ENCODE peak calls at places on chromosomes 4 and X, in nine cellular contexts. T is HCT116; D is tibial artery; A is cardiac fibroblast; P is stimulated activated CD8-positive, alpha-beta memory T cell treated with anti-CD3 and anti-CD28 coated beads, Interleukin-7, amount 100 ng/mL, for 48 hours; E is H7; J is NCI-H345; Z is G401; Y is H54. O is an unnamed sample.

GRCh38 chrX:40514376-40514775 is 66.4 kb upstream of the ATP6AP2 start:
- DNase-seq in T (no peak), D (no peak), A (no peak), P (no peak), E (no peak), J (no peak), Z (no peak), Y (no peak), O (no peak)

GRCh38 chr4:40648742-40649281 is 19.1 kb upstream of the RBM47 start:
- DNase-seq in T (no peak), D (peak), A (peak), P (no peak), E (no peak), J (no peak), Z (no peak), Y (no peak), O (no peak)

GRCh38 chr4:65624651-65625050 is 45.6 kb downstream of the EPHA5 start:
- DNase-seq in T (no peak), D (no peak), A (peak), P (no peak), E (no peak), J (no peak), Z (no peak), Y (no peak), O (no peak)

GRCh38 chr4:53713296-53713695 is 122.0 kb upstream of the LNX1 start:
- DNase-seq in T (no peak), D (no peak), A (peak), P (no peak), E (no peak), J (no peak), Z (no peak), Y (no peak), O (no peak)

GRCh38 chr4:8115203-8115520 is 43.5 kb downstream of the ABLIM2 start:
- DNase-seq in T (no peak), D (no peak), A (no peak), P (no peak), E (no peak), J (no peak), Z (no peak), Y (no peak), O (peak)

GRCh38 chrX:155864655-155865054 is 16.5 kb upstream of the VAMP7 start:
- DNase-seq in T (no peak), D (no peak), A (peak), P (no peak), E (peak), J (no peak), Z (peak), Y (no peak), O (no peak)

GRCh38 chrX:43731086-43731485 is 75.0 kb downstream of the MAOA start:
- DNase-seq in T (no peak), D (no peak), A (no peak), P (no peak), E (no peak), J (no peak), Z (no peak), Y (no peak), O (no peak)

GRCh38 chrX:18424482-18425198 is 768 bp upstream of the CDKL5 start:
- DNase-seq in T (no peak), D (no peak), A (peak), P (no peak), E (peak), J (peak), Z (peak), Y (no peak), O (no peak)

GRCh38 chr4:112145820-112146813 is 863 bp downstream of the FAM241A start:
- DNase-seq in T (no peak), D (peak), A (peak), P (peak), E (no peak), J (peak), Z (peak), Y (peak), O (peak)

GRCh38 chr4:16890651-16891050 is 7.8 kb downstream of the LDB2 start:
- DNase-seq in T (no peak), D (no peak), A (no peak), P (no peak), E (no peak), J (no peak), Z (no peak), Y (no peak), O (no peak)

GRCh38 chr4:140116442-140117104 is 37.4 kb downstream of the MAML3 start:
- DNase-seq in T (no peak), D (no peak), A (peak), P (no peak), E (no peak), J (no peak), Z (no peak), Y (no peak), O (no peak)

GRCh38 chrX:74925210-74926088 is at the start of gene NEXMIF:
- DNase-seq in T (no peak), D (no peak), A (peak), P (no peak), E (peak), J (peak), Z (peak), Y (no peak), O (no peak)

GRCh38 chrX:100635989-100636320 is 651 bp downstream of the TSPAN6 start:
- DNase-seq in T (no peak), D (no peak), A (no peak), P (no peak), E (no peak), J (no peak), Z (no peak), Y (no peak), O (no peak)

GRCh38 chr4:152283806-152284470 is 252.0 kb downstream of the FBXW7 start:
- DNase-seq in T (no peak), D (no peak), A (peak), P (no peak), E (no peak), J (no peak), Z (no peak), Y (no peak), O (no peak)

GRCh38 chr4:187767687-187768086 is 227.9 kb upstream of the ZFP42 start:
- DNase-seq in T (no peak), D (no peak), A (no peak), P (no peak), E (no peak), J (no peak), Z (no peak), Y (no peak), O (no peak)

GRCh38 chr4:111923786-111924185 is 221.5 kb upstream of the FAM241A start:
- DNase-seq in T (no peak), D (no peak), A (peak), P (no peak), E (no peak), J (no peak), Z (no peak), Y (no peak), O (no peak)

GRCh38 chr4:156971168-156971601 is 414 bp downstream of the PDGFC start:
- DNase-seq in T (no peak), D (peak), A (no peak), P (no peak), E (peak), J (peak), Z (no peak), Y (no peak), O (peak)

GRCh38 chr4:14871676-14872430 is 130.4 kb upstream of the CPEB2 start:
- DNase-seq in T (peak), D (no peak), A (peak), P (no peak), E (peak), J (no peak), Z (no peak), Y (no peak), O (no peak)

GRCh38 chrX:23392195-23392594 is 57.5 kb downstream of the PTCHD1 start:
- DNase-seq in T (no peak), D (no peak), A (no peak), P (no peak), E (no peak), J (no peak), Z (no peak), Y (no peak), O (no peak)

GRCh38 chrX:77342028-77342427 is 105.2 kb upstream of the FGF16 start:
- DNase-seq in T (no peak), D (no peak), A (no peak), P (no peak), E (no peak), J (no peak), Z (no peak), Y (no peak), O (no peak)

GRCh38 chrX:46279925-46280313 is 265.3 kb downstream of the ZNF674 start:
- DNase-seq in T (no peak), D (no peak), A (peak), P (no peak), E (no peak), J (no peak), Z (no peak), Y (no peak), O (no peak)

GRCh38 chrX:131763674-131764073 is 219.8 kb downstream of the OR13H1 start:
- DNase-seq in T (no peak), D (no peak), A (no peak), P (no peak), E (no peak), J (no peak), Z (peak), Y (no peak), O (peak)

GRCh38 chr4:13640149-13640671 is 12.7 kb upstream of the BOD1L1 start:
- DNase-seq in T (no peak), D (no peak), A (peak), P (no peak), E (peak), J (no peak), Z (no peak), Y (peak), O (no peak)

GRCh38 chrX:155747520-155747919 is 133.6 kb upstream of the VAMP7 start:
- DNase-seq in T (no peak), D (peak), A (peak), P (no peak), E (no peak), J (peak), Z (peak), Y (no peak), O (no peak)

GRCh38 chrX:99722094-99722493 is 688.0 kb downstream of the PCDH19 start:
- DNase-seq in T (no peak), D (no peak), A (no peak), P (no peak), E (no peak), J (no peak), Z (no peak), Y (no peak), O (no peak)

GRCh38 chrX:71056857-71057256 is 11.3 kb downstream of the SNX12 start:
- DNase-seq in T (no peak), D (no peak), A (peak), P (no peak), E (no peak), J (no peak), Z (no peak), Y (no peak), O (no peak)

GRCh38 chrX:115940348-115940747 is 230.2 kb upstream of the AGTR2 start:
- DNase-seq in T (no peak), D (no peak), A (no peak), P (no peak), E (peak), J (no peak), Z (no peak), Y (no peak), O (no peak)

GRCh38 chr4:78298618-78299017 is 241.5 kb downstream of the FRAS1 start:
- DNase-seq in T (no peak), D (no peak), A (peak), P (no peak), E (no peak), J (no peak), Z (no peak), Y (no peak), O (no peak)

GRCh38 chr4:24544208-24544607 is 40.1 kb downstream of the DHX15 start:
- DNase-seq in T (no peak), D (no peak), A (no peak), P (no peak), E (no peak), J (no peak), Z (no peak), Y (no peak), O (no peak)

GRCh38 chrX:3192835-3193234 is 151.6 kb downstream of the ARSF start:
- DNase-seq in T (no peak), D (no peak), A (no peak), P (no peak), E (no peak), J (no peak), Z (no peak), Y (no peak), O (no peak)

O was measured in posterior vena cava.